ENCODE peak calls at places on chromosomes 7 and 10, in six cellular contexts. F, V, I, L, C and T are unnamed samples.

GRCh38 chr7:45890902-45891461 is 2.7 kb downstream of the IGFBP1 start:
- DNase-seq in F (peak; percentile 58), V (peak; percentile 36), I (no peak), L (no peak), C (peak; percentile 38), T (peak; percentile 0)

GRCh38 chr7:69411018-69411417 is 187.3 kb upstream of the AUTS2 start:
- DNase-seq in F (no peak), V (no peak), I (no peak), L (no peak), C (no peak), T (no peak)

GRCh38 chr7:32154797-32155196 is 84.6 kb upstream of the PDE1C start:
- DNase-seq in F (no peak), V (no peak), I (no peak), L (no peak), C (no peak), T (no peak)

GRCh38 chr10:51879238-51879637 is 179.8 kb upstream of the CSTF2T start:
- DNase-seq in F (no peak), V (no peak), I (peak; percentile 52), L (no peak), C (no peak), T (no peak)

GRCh38 chr10:13961096-13961495 is 369.6 kb downstream of the FRMD4A start:
- DNase-seq in F (no peak), V (no peak), I (no peak), L (no peak), C (no peak), T (no peak)

GRCh38 chr10:94219829-94220228 is 142.9 kb downstream of the NOC3L start:
- DNase-seq in F (no peak), V (no peak), I (no peak), L (no peak), C (no peak), T (no peak)

GRCh38 chr10:17742918-17743317 is 9.1 kb upstream of the TMEM236 start:
- DNase-seq in F (peak; percentile 49), V (peak; percentile 30), I (no peak), L (no peak), C (peak; percentile 58), T (no peak)

GRCh38 chr10:129491123-129491734 is 24.2 kb downstream of the MGMT start:
- DNase-seq in F (no peak), V (no peak), I (no peak), L (no peak), C (no peak), T (no peak)

GRCh38 chr7:156842740-156843140 is 50.2 kb downstream of the LMBR1 start:
- DNase-seq in F (peak; percentile 18), V (no peak), I (no peak), L (no peak), C (peak; percentile 33), T (no peak)

GRCh38 chr7:123343611-123344010 is 143.8 kb upstream of the SLC13A1 start:
- DNase-seq in F (no peak), V (no peak), I (no peak), L (no peak), C (no peak), T (no peak)

GRCh38 chr10:66180651-66181318 is 745.1 kb upstream of the LRRTM3 start:
- DNase-seq in F (peak; percentile 47), V (peak; percentile 52), I (peak; percentile 20), L (no peak), C (peak; percentile 47), T (peak; percentile 28)

GRCh38 chr10:121187375-121187774 is 336.2 kb downstream of the WDR11 start:
- DNase-seq in F (no peak), V (no peak), I (no peak), L (no peak), C (no peak), T (no peak)

GRCh38 chr7:4270268-4270667 is 411.8 kb upstream of the FOXK1 start:
- DNase-seq in F (no peak), V (no peak), I (no peak), L (no peak), C (no peak), T (no peak)

GRCh38 chr7:323410-323809 is 33.4 kb downstream of the FOXL3 start:
- DNase-seq in F (no peak), V (no peak), I (no peak), L (no peak), C (no peak), T (no peak)

GRCh38 chr7:54860003-54860775 is 101.2 kb upstream of the SEC61G start:
- DNase-seq in F (no peak), V (no peak), I (no peak), L (no peak), C (no peak), T (no peak)

GRCh38 chr10:12419279-12419847 is 70.0 kb downstream of the CAMK1D start:
- DNase-seq in F (no peak), V (no peak), I (no peak), L (no peak), C (no peak), T (no peak)
- TF ChIP-seq GABPA in F (peak; percentile 14), V (no peak), I (no peak), L (no peak), C (no peak), T (no peak)

GRCh38 chr7:35685781-35686180 is 9.2 kb downstream of the HERPUD2 start:
- DNase-seq in F (no peak), V (no peak), I (no peak), L (no peak), C (no peak), T (no peak)

GRCh38 chr7:35681630-35682029 is 13.3 kb downstream of the HERPUD2 start:
- DNase-seq in F (no peak), V (no peak), I (no peak), L (no peak), C (no peak), T (no peak)

GRCh38 chr7:35676211-35676610 is 18.7 kb downstream of the HERPUD2 start:
- DNase-seq in F (no peak), V (no peak), I (no peak), L (no peak), C (peak; percentile 16), T (no peak)

GRCh38 chr7:35677582-35678356 is 17.2 kb downstream of the HERPUD2 start:
- DNase-seq in F (no peak), V (no peak), I (no peak), L (no peak), C (no peak), T (no peak)

GRCh38 chr7:35680403-35681013 is 14.4 kb downstream of the HERPUD2 start:
- DNase-seq in F (no peak), V (no peak), I (no peak), L (no peak), C (no peak), T (no peak)
- TF ChIP-seq GABPA in F (no peak), V (no peak), I (no peak), L (no peak), C (no peak), T (no peak)

GRCh38 chr7:134482858-134483257 is 24.0 kb upstream of the AKR1B1 start:
- DNase-seq in F (no peak), V (no peak), I (no peak), L (no peak), C (no peak), T (no peak)
- TF ChIP-seq GABPA in F (no peak), V (no peak), I (no peak), L (no peak), C (no peak), T (no peak)

GRCh38 chr10:16392661-16393060 is 44.1 kb upstream of the PTER start:
- DNase-seq in F (no peak), V (no peak), I (no peak), L (no peak), C (no peak), T (no peak)

GRCh38 chr10:16393271-16393858 is 43.4 kb upstream of the PTER start:
- DNase-seq in F (peak; percentile 38), V (no peak), I (no peak), L (no peak), C (no peak), T (no peak)
- TF ChIP-seq GABPA in F (no peak), V (no peak), I (no peak), L (no peak), C (no peak), T (no peak)